ENCODE peak calls at places on chromosomes 1 and 21, in five cellular contexts. E, S, W, H and I are unnamed samples.

GRCh38 chr1:70685300-70686286 is 274.5 kb downstream of the CTH start:
- DNase-seq in E (peak), S (peak), W (peak), H (peak), I (peak)

GRCh38 chr1:52142220-52143153 is 598 bp downstream of the ZFYVE9 start:
- DNase-seq in E (peak), S (peak), W (peak), H (peak), I (no peak)

GRCh38 chr1:162373541-162374375 is 2.9 kb downstream of the SPATA46 start:
- DNase-seq in E (no peak), S (no peak), W (no peak), H (no peak), I (no peak)

GRCh38 chr1:11499825-11500331 is 20.9 kb downstream of the DISP3 start:
- DNase-seq in E (no peak), S (no peak), W (no peak), H (no peak), I (no peak)

GRCh38 chr1:92366045-92366405 is 67.2 kb downstream of the RPAP2 start:
- DNase-seq in E (no peak), S (no peak), W (no peak), H (no peak), I (no peak)

GRCh38 chr1:29196863-29197589 is 15.3 kb upstream of the SRSF4 start:
- DNase-seq in E (no peak), S (no peak), W (no peak), H (no peak), I (no peak)

GRCh38 chr21:44480200-44481065 is 25.1 kb downstream of the LRRC3 start:
- DNase-seq in E (no peak), S (no peak), W (no peak), H (no peak), I (no peak)

GRCh38 chr1:59329412-59330053 is 32.6 kb downstream of the FGGY start:
- DNase-seq in E (no peak), S (no peak), W (no peak), H (no peak), I (no peak)

GRCh38 chr1:14499312-14500040 is 99.0 kb upstream of the KAZN start:
- DNase-seq in E (no peak), S (no peak), W (no peak), H (no peak), I (no peak)

GRCh38 chr1:18534810-18535205 is 54.1 kb downstream of the KLHDC7A start:
- DNase-seq in E (no peak), S (no peak), W (no peak), H (no peak), I (no peak)

GRCh38 chr1:42282867-42283583 is 52.0 kb downstream of the FOXJ3 start:
- DNase-seq in E (no peak), S (no peak), W (no peak), H (no peak), I (no peak)

GRCh38 chr1:6317101-6317760 is 56.3 kb upstream of the GPR153 start:
- DNase-seq in E (no peak), S (no peak), W (peak), H (no peak), I (no peak)

GRCh38 chr1:19028110-19028509 is 71.6 kb upstream of the IFFO2 start:
- DNase-seq in E (no peak), S (no peak), W (no peak), H (no peak), I (no peak)

GRCh38 chr1:116365353-116365780 is 7.7 kb upstream of the ATP1A1 start:
- DNase-seq in E (no peak), S (no peak), W (no peak), H (no peak), I (no peak)

GRCh38 chr1:19182223-19182622 is 27.8 kb downstream of the UBR4 start:
- DNase-seq in E (no peak), S (no peak), W (no peak), H (no peak), I (no peak)

GRCh38 chr1:2451744-2452582 is 24.1 kb upstream of the PLCH2 start:
- DNase-seq in E (no peak), S (no peak), W (no peak), H (no peak), I (peak)

GRCh38 chr1:164772635-164773034 is 213.7 kb downstream of the PBX1 start:
- DNase-seq in E (peak), S (peak), W (peak), H (no peak), I (no peak)

GRCh38 chr1:79323240-79324025 is 316.9 kb upstream of the ADGRL4 start:
- DNase-seq in E (no peak), S (no peak), W (no peak), H (no peak), I (peak)

GRCh38 chr1:89525169-89525855 is 683 bp downstream of the LRRC8B start:
- DNase-seq in E (no peak), S (peak), W (peak), H (no peak), I (no peak)

GRCh38 chr1:248183996-248184395 is 9.4 kb downstream of the OR2M2 start:
- DNase-seq in E (no peak), S (no peak), W (no peak), H (no peak), I (no peak)

DNA sequence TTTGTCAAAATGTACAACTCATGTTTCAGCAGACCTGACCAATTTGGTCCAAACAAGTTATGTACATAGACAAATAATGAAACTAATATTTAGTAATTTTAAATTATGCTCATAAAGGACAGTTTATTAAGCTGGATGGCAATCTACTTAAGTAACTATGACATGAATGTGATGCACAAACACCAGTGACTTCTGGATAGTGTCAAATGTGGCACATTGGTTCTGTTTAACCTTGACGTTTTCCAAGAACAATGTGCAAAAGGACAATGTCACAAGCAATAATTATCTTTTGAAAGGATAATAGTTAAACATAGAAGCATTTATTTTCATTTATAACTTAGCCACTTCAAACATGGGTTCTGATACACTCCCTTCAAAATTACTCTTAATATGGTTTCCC is 80.0 kb downstream of the TRIM33 start:
- DNase-seq in E (no peak), S (no peak), W (no peak), H (no peak), I (no peak)
- TF ChIP-seq POLR2AphosphoS5 in E (peak), S (no peak), W (no peak), H (no peak), I (no peak)

GRCh38 chr1:230087722-230088115 is 20.7 kb downstream of the GALNT2 start:
- DNase-seq in E (no peak), S (no peak), W (no peak), H (no peak), I (no peak)
- TF ChIP-seq POLR2AphosphoS5 in E (no peak), S (no peak), W (no peak), H (no peak), I (no peak)

GRCh38 chr1:94069649-94070285 is 51.2 kb downstream of the ABCA4 start:
- DNase-seq in E (no peak), S (peak), W (no peak), H (no peak), I (no peak)
- TF ChIP-seq POLR2AphosphoS5 in E (no peak), S (peak), W (no peak), H (no peak), I (no peak)

GRCh38 chr21:34770581-34770980 is 101.8 kb downstream of the CLIC6 start:
- DNase-seq in E (no peak), S (no peak), W (no peak), H (no peak), I (no peak)
- TF ChIP-seq POLR2AphosphoS5 in E (no peak), S (no peak), W (no peak), H (no peak), I (no peak)

GRCh38 chr1:205301842-205302588 is 19.5 kb downstream of the NUAK2 start:
- DNase-seq in E (no peak), S (no peak), W (no peak), H (no peak), I (no peak)
- TF ChIP-seq POLR2AphosphoS5 in E (no peak), S (no peak), W (no peak), H (no peak), I (no peak)

GRCh38 chr1:27489973-27490741 is at the start of gene WASF2:
- DNase-seq in E (peak), S (peak), W (peak), H (peak), I (peak)
- TF ChIP-seq POLR2AphosphoS5 in E (peak), S (peak), W (peak), H (peak), I (peak)

DNA sequence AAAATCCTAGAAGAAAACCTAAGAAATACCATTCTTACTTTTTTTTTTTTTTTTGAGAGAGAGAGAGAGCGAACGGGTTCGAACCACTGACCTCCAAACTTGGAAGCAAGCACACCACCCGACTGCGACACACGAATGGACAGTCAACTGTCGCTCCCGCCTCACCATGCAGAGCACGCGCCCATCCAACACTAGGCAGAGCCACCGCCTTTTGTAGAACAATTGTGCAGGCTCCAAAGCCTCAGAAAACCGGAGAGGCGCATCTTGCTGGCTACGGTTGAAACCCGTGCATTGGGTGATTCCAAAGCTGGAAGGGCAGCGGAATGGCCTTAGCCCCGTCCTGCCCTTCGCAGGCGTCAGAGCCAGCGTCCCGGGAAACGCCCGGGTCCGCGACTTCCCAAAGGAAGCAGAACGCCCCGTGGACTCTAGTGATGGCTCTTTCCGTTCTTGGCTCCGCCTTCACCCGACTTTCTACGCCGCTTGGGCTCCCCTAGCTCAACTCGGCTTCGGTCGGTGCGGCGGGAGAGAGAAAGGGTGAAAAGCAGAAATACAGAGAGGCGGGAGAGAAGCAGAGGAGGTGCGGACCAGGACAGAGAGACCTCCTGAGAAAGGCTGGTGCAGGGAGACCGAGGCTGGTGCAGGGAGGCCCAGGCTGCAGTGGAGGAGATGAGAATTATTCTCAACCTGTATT is 99.8 kb downstream of the PRKAB2 start:
- DNase-seq in E (no peak), S (no peak), W (no peak), H (no peak), I (no peak)
- TF ChIP-seq POLR2AphosphoS5 in E (no peak), S (no peak), W (no peak), H (no peak), I (no peak)